ENCODE peak calls at places on chromosomes 7 and 10, in eight cellular contexts. C is IMR-90, W is A549, T is Peyer's patch, I is heart left ventricle, K is uterus, J is transverse colon, U is ovary. H is an unnamed sample.

GRCh38 chr10:80392250-80392649 is 16.1 kb upstream of the PRXL2A start:
- DNase-seq in C (no peak), W (no peak), T (no peak), I (no peak), K (no peak), J (no peak), U (no peak), H (no peak)

GRCh38 chr10:50431791-50432190 is 180.5 kb upstream of the ASAH2 start:
- DNase-seq in C (no peak), W (no peak), T (no peak), I (no peak), K (no peak), J (no peak), U (no peak), H (peak; percentile 32)

GRCh38 chr10:99484626-99485581 is 47.8 kb upstream of the NKX2-3 start:
- DNase-seq in C (no peak), W (peak; percentile 17), T (no peak), I (no peak), K (no peak), J (no peak), U (no peak), H (no peak)

GRCh38 chr7:7223250-7223649 is 40.9 kb downstream of the C1GALT1 start:
- DNase-seq in C (no peak), W (no peak), T (no peak), I (no peak), K (no peak), J (no peak), U (no peak), H (no peak)

GRCh38 chr10:72563327-72563932 is 62.4 kb downstream of the MICU1 start:
- DNase-seq in C (no peak), W (no peak), T (no peak), I (no peak), K (no peak), J (no peak), U (no peak), H (no peak)

GRCh38 chr7:121798896-121799295 is 74.1 kb upstream of the PTPRZ1 start:
- DNase-seq in C (no peak), W (no peak), T (no peak), I (no peak), K (no peak), J (no peak), U (no peak), H (no peak)

GRCh38 chr10:130507461-130507860 is 371.3 kb downstream of the GLRX3 start:
- DNase-seq in C (no peak), W (no peak), T (no peak), I (no peak), K (no peak), J (no peak), U (no peak), H (no peak)

GRCh38 chr10:57809961-57810360 is 457.7 kb downstream of the IPMK start:
- DNase-seq in C (no peak), W (no peak), T (no peak), I (no peak), K (no peak), J (no peak), U (no peak), H (no peak)

GRCh38 chr7:70694909-70695803 is 436.8 kb upstream of the GALNT17 start:
- DNase-seq in C (peak; percentile 19), W (no peak), T (no peak), I (no peak), K (peak; percentile 31), J (peak; percentile 25), U (peak; percentile 33), H (no peak)

GRCh38 chr10:93813507-93814465 is 56.0 kb downstream of the LGI1 start:
- DNase-seq in C (peak; percentile 41), W (peak; percentile 75), T (peak; percentile 80), I (peak; percentile 69), K (no peak), J (peak; percentile 73), U (no peak), H (peak; percentile 88)

GRCh38 chr7:126937196-126937595 is 315.5 kb downstream of the GRM8 start:
- DNase-seq in C (no peak), W (no peak), T (no peak), I (no peak), K (no peak), J (no peak), U (no peak), H (no peak)

GRCh38 chr7:32164341-32164996 is 94.3 kb upstream of the PDE1C start:
- DNase-seq in C (peak; percentile 76), W (peak; percentile 75), T (no peak), I (no peak), K (no peak), J (peak; percentile 10), U (no peak), H (no peak)

GRCh38 chr10:3867454-3868273 is 82.7 kb upstream of the KLF6 start:
- DNase-seq in C (peak; percentile 49), W (no peak), T (no peak), I (no peak), K (no peak), J (peak; percentile 57), U (no peak), H (no peak)

GRCh38 chr10:17348111-17349008 is 106.0 kb downstream of the ST8SIA6 start:
- DNase-seq in C (peak; percentile 79), W (peak; percentile 13), T (peak; percentile 65), I (peak; percentile 71), K (peak; percentile 75), J (peak; percentile 23), U (peak; percentile 83), H (peak; percentile 67)

GRCh38 chr10:28679941-28680752 is 2.8 kb downstream of the BAMBI start:
- DNase-seq in C (no peak), W (peak; percentile 42), T (no peak), I (no peak), K (no peak), J (no peak), U (no peak), H (no peak)

GRCh38 chr10:49299816-49300139 is 808 bp downstream of the C10orf71 start:
- DNase-seq in C (no peak), W (no peak), T (peak; percentile 80), I (no peak), K (no peak), J (no peak), U (no peak), H (no peak)

GRCh38 chr7:117143066-117143465 is 179.8 kb downstream of the WNT2 start:
- DNase-seq in C (no peak), W (no peak), T (no peak), I (no peak), K (no peak), J (no peak), U (no peak), H (no peak)

GRCh38 chr7:5177060-5177459 is 13.0 kb upstream of the WIPI2 start:
- DNase-seq in C (peak; percentile 87), W (peak; percentile 41), T (no peak), I (peak; percentile 78), K (peak; percentile 60), J (peak; percentile 40), U (peak; percentile 39), H (peak; percentile 92)

DNA sequence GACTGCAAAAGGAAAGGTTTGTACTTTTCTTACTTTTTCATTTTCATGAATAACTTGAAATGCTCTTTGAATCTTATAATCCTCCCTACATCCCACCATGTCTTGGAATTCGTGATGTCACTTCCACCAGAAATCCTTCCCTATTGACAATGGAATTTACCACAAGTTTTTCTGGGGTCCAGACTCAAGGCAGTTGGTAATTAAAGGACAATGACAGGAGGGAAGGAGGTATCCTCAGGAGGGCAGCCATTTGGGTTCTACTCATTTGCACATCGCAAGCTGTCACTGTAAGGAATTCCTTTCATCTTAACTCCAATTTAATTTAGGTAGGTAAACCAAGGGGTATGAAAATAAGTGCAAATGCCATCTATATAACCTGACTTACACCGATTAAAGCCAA is 21.9 kb downstream of the LRRC17 start:
- DNase-seq in C (no peak), W (no peak), T (no peak), I (no peak), K (no peak), J (no peak), U (no peak), H (no peak)
- H3K4me3 ChIP-seq in C (no peak overlapping the region), W (no peak overlapping the region), T (no peak overlapping the region), I (peak overlapping the region; percentile 13), K (peak overlapping the region; percentile 28), J (no peak overlapping the region), U (peak overlapping the region; percentile 13), H (no peak overlapping the region)

GRCh38 chr10:1043532-1043995 is 5.4 kb downstream of the IDI1 start:
- DNase-seq in C (no peak), W (no peak), T (peak; percentile 84), I (no peak), K (no peak), J (peak; percentile 44), U (no peak), H (peak; percentile 48)
- TF ChIP-seq POLR2A in C (no peak), W (no peak), T (peak; percentile 26), I (peak; percentile 19), K (peak; percentile 45), J (peak; percentile 61), U (no peak), H (peak; percentile 45)

GRCh38 chr10:78035933-78036583 is 2.4 kb downstream of the RPS24 start:
- DNase-seq in C (no peak), W (no peak), T (no peak), I (no peak), K (no peak), J (no peak), U (no peak), H (no peak)

GRCh38 chr10:78035025-78035424 is 1.4 kb downstream of the RPS24 start:
- DNase-seq in C (peak; percentile 28), W (no peak), T (no peak), I (no peak), K (no peak), J (no peak), U (no peak), H (no peak)

GRCh38 chr10:78038105-78038504 is 4.4 kb downstream of the RPS24 start:
- DNase-seq in C (peak; percentile 54), W (no peak), T (no peak), I (no peak), K (no peak), J (no peak), U (no peak), H (no peak)

GRCh38 chr10:78033623-78034470 is at the start of gene RPS24:
- DNase-seq in C (peak; percentile 98), W (peak; percentile 98), T (peak; percentile 98), I (peak; percentile 96), K (peak; percentile 96), J (peak; percentile 96), U (peak; percentile 95), H (peak; percentile 97)

GRCh38 chr10:78035437-78035836 is 1.8 kb downstream of the RPS24 start:
- DNase-seq in C (no peak), W (no peak), T (no peak), I (no peak), K (no peak), J (no peak), U (no peak), H (no peak)
- H3K9me3 ChIP-seq in C (no peaks in the 10 kb centered on the region), W (no peaks in the 10 kb centered on the region), T (no peaks in the 10 kb centered on the region), I (no peaks in the 10 kb centered on the region), K (no peaks in the 10 kb centered on the region), J (no peaks in the 10 kb centered on the region), U (no peaks in the 10 kb centered on the region), H (no peaks in the 10 kb centered on the region)

DNA sequence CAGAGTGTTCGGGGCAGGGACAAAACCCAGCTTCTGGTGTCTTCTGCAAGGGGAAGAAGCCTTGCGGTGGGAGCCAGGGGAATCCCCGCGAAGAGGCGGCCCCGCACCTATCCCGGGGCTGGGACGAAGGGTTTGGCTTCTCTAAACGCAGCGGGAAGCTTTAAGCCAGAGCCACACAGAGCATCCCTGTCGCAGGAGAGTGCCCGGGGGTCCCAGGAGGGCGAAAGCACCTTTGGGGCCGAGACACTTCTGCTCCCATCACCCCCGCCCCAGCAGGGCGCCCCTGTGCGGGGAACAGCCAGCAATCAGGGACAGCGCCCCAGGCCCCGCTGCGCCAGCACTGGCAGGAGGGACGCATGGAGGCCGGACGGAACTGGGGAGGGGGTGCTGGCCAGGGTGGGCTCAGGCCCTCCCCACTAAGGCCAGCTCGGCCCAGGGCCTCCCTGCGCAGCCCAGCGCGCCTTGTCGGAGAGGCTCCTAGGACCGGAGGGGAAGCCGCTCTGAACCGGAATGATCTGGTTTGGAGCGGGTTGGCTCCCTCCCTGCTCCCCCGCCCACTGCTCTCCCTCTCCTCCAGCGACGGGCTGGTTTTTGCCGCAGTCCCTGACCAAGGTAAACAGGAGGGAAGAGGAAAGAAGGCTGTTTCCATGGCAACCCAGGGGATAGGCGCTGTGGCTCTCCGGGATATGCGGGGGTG is 63.9 kb downstream of the TMEM209 start:
- DNase-seq in C (peak; percentile 73), W (no peak), T (peak; percentile 75), I (peak; percentile 77), K (peak; percentile 84), J (peak; percentile 81), U (peak; percentile 84), H (peak; percentile 87)
- H3K4me3 ChIP-seq in C (peak overlapping the region; percentile 27), W (no peak overlapping the region), T (peak overlapping the region; percentile 42), I (peak overlapping the region; percentile 60), K (peak overlapping the region; percentile 49), J (peak overlapping the region; percentile 37), U (peak overlapping the region; percentile 70), H (peak overlapping the region; percentile 29)